ENCODE peak calls at places on chromosomes 5 and 9, in six cellular contexts. A is H9, J is mesendoderm, X is H1, B is neuronal stem cell, Y is mesenchymal stem cell. Q is an unnamed sample.

GRCh38 chr9:72102520-72102919 is 42.1 kb upstream of the C9orf57 start:
- DNase-seq in B (no peak), X (no peak), A (no peak), Y (no peak), J (no peak), Q (no peak)

GRCh38 chr5:150946351-150946905 is 41.6 kb upstream of the ZNF300 start:
- DNase-seq in X (no peak), Y (no peak), A (no peak), J (no peak), B (no peak), Q (peak)

GRCh38 chr9:108756746-108757490 is 98.9 kb downstream of the ACTL7B start:
- DNase-seq in X (no peak), J (peak), B (no peak), Y (no peak), A (no peak), Q (no peak)

GRCh38 chr5:124544366-124545055 is 201.9 kb downstream of the ZNF608 start:
- DNase-seq in Y (peak), A (no peak), X (no peak), B (no peak), J (peak), Q (peak)

GRCh38 chr5:54874337-54875021 is 110.9 kb downstream of the ESM1 start:
- DNase-seq in J (peak), A (no peak), X (no peak), B (no peak), Y (no peak), Q (peak)

GRCh38 chr9:120446681-120447080 is 133.3 kb downstream of the CDK5RAP2 start:
- DNase-seq in B (no peak), A (no peak), Y (no peak), X (no peak), J (peak), Q (peak)

GRCh38 chr5:150055707-150056443 is 30.5 kb downstream of the CSF1R start:
- DNase-seq in B (no peak), Y (no peak), X (no peak), J (no peak), A (no peak), Q (no peak)

GRCh38 chr9:7150153-7150890 is 392.5 kb downstream of the KDM4C start:
- DNase-seq in X (no peak), A (no peak), Y (no peak), J (no peak), B (no peak), Q (no peak)

GRCh38 chr5:159018855-159019254 is 80.9 kb downstream of the EBF1 start:
- DNase-seq in Y (peak), A (no peak), B (no peak), J (no peak), X (no peak), Q (no peak)

GRCh38 chr5:126965487-126965886 is 64.9 kb downstream of the MARCHF3 start:
- DNase-seq in Y (peak), X (no peak), J (no peak), A (no peak), B (no peak), Q (no peak)

GRCh38 chr5:176632777-176633176 is 2.3 kb downstream of the EIF4E1B start:
- DNase-seq in B (no peak), X (no peak), A (no peak), Y (no peak), J (no peak), Q (no peak)

GRCh38 chr9:77099388-77099787 is 77.9 kb upstream of the VPS13A start:
- DNase-seq in X (no peak), A (no peak), Y (no peak), J (no peak), B (no peak), Q (no peak)

GRCh38 chr9:83154821-83155220 is 91.9 kb upstream of the RASEF start:
- DNase-seq in A (no peak), Y (peak), B (no peak), J (no peak), X (no peak), Q (no peak)

GRCh38 chr5:135979510-135979909 is 24.7 kb upstream of the LECT2 start:
- DNase-seq in A (no peak), Y (peak), X (no peak), B (no peak), J (no peak), Q (peak)

GRCh38 chr9:86580688-86581087 is 226.5 kb upstream of the TUT7 start:
- DNase-seq in J (no peak), A (no peak), B (no peak), Y (no peak), X (no peak), Q (peak)

GRCh38 chr9:116276651-116277121 is 123.1 kb downstream of the PAPPA start:
- DNase-seq in Y (no peak), B (no peak), J (peak), X (no peak), A (no peak), Q (no peak)

GRCh38 chr5:36177715-36178556 is 26.0 kb downstream of the SKP2 start:
- DNase-seq in B (peak), A (no peak), J (no peak), Y (peak), X (no peak), Q (peak)

GRCh38 chr5:141522301-141522700 is 33.4 kb downstream of the PCDHGC5 start:
- DNase-seq in Y (peak), B (no peak), A (no peak), X (no peak), J (no peak), Q (no peak)

GRCh38 chr5:141525659-141526058 is 36.8 kb downstream of the PCDHGC5 start:
- DNase-seq in X (no peak), Y (no peak), B (no peak), J (no peak), A (no peak), Q (no peak)

GRCh38 chr5:141521244-141521781 is 32.4 kb downstream of the PCDHGC5 start:
- DNase-seq in Y (peak), B (peak), J (peak), X (no peak), A (no peak), Q (peak)

GRCh38 chr5:141523991-141524390 is 35.1 kb downstream of the PCDHGC5 start:
- DNase-seq in Y (no peak), J (no peak), B (no peak), A (no peak), X (no peak), Q (no peak)

GRCh38 chr5:141524604-141525597 is 36.0 kb downstream of the PCDHGC5 start:
- DNase-seq in B (peak), A (peak), X (peak), Y (peak), J (peak), Q (peak)
- H2BK5ac ChIP-seq in B (no peak), A (no peak), X (no peak), Y (peak), J (no peak), Q (peak)

DNA sequence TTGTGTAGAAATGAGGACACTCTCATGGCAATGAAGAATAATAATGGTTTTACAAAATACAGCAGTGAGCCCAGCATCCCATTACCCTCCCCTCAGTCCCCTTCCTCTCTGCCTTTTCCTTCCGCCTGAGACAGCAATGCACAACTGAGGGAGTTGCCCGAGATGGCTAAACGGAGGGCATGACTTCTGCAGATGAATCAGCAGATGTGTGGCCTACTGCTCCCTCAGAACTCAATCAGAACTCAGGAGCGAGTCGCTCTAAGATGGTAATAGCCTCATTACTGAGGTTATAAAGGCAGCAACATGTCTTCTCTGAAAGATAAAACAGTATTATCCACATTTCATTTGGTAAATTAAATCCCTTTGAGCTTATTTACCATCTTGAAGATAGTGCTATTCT is 326.6 kb downstream of the ENC1 start:
- DNase-seq in A (no peak), Y (no peak), J (no peak), X (no peak), B (no peak), Q (no peak)
- H3K4ac ChIP-seq in A (no peak), Y (no peak), J (no peak), X (no peak), B (no peak), Q (peak)

GRCh38 chr9:503881-504852 is 289.5 kb downstream of the DOCK8 start:
- DNase-seq in J (peak), X (peak), Y (peak), A (peak), B (peak), Q (peak)
- H2BK5ac ChIP-seq in J (no peak), X (peak), Y (no peak), A (no peak), B (peak), Q (no peak)

GRCh38 chr5:146962801-146963355 is 84.3 kb upstream of the PPP2R2B start:
- DNase-seq in X (no peak), A (no peak), Y (peak), J (no peak), B (no peak), Q (peak)
- H3K4ac ChIP-seq in X (no peak), A (no peak), Y (no peak), J (no peak), B (no peak), Q (no peak)

DNA sequence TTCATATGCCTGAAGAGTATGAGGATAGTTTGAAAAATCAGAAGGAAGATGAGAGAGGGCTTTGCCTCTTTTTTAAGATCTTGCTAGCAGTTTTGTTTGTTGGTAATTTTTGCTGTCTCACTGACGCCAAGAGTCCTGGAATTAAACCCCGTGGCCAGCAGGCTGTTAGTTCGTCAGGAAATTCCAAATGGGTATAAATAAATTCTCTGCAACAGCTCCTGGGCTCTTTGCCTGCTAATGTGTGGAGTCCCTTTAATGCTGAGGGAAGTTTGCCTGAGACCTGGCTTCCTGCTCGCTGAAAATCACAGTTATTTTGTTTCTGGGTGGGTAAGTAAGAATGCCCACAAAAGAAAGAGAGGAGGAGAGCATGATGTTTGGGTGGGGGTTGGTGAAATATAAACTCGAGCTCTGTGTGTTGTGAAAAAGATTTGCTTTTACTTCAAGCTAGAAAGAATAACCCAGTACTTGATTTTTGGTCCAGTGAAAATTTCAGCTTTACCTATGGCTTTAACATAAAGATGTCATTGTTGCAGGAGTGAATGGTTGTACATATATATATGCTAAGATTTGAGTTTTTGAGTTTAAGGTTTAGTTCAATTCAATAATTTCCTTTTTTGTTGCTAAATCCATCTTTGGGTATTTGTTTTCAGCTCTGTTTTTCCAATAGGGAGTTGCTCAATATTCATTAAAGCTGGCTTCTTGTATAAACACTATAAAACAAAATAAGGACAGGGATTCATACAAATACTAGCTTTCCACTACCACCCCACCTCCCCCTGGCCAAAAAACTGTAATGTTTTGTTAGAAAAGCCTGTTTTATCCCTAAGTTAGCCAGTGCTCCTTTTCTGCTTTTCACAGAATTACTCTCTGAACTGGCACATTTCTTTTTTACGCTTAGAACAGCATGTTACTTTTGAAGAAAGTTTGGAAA is 147.8 kb upstream of the DMRT1 start:
- DNase-seq in Y (peak), B (no peak), X (no peak), J (no peak), A (no peak), Q (peak)
- H2BK5ac ChIP-seq in Y (peak), B (no peak), X (no peak), J (no peak), A (no peak), Q (peak)

DNA sequence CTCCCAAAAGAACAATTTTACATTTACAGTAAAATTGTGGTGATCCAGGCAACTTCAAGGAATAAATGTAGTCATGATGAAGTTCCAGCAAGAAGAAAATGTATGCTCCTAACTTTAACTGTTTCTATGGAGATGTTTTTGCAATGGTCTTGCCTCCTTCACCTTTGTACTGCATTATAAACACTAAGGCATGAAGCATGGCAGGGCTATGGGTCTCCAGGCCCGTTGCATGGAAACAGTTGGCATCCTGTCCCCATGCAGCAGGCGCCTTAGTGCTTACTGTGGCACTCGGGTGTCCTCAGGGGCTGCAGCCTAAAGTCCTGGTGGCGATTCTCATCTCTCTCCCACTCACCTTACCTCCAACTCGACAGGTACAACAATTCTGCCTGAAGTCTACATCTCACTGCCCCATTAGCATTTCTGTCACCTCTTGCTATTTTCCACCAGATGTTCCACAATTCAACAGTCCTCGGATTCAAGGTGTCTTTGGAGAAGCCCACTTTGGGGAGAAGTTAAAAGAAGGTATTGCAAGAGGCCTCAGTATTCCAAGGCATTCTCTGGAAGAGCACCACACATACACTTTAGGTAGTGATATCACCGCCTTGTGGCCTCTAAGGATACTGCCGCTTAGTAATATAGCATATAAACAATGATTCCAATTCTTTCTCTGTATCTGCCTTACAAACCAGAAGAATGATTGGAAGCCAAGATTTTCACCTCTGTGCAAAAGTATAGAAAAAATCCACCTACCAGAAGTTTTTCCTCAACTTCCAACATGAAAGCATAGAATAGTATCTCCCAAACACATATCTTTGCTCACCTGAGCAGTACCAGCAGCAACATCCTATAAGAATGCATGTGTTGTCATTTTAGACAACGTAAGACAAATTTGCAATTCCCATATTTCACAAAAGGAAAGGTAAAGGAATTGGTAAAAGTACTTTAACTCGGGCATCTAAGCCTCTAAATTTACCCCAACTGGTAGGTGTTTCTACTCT is 5.1 kb downstream of the LIFR start:
- DNase-seq in B (no peak), Y (peak), J (peak), X (no peak), A (no peak), Q (peak)
- H3K4ac ChIP-seq in B (no peak), Y (peak), J (no peak), X (no peak), A (no peak), Q (no peak)

GRCh38 chr9:112752334-112753110 is 2.0 kb downstream of the SNX30 start:
- DNase-seq in A (no peak), B (no peak), J (no peak), Y (no peak), X (no peak), Q (no peak)

GRCh38 chr9:112751059-112751795 is 667 bp downstream of the SNX30 start:
- DNase-seq in X (peak), A (peak), J (peak), B (peak), Y (peak), Q (peak)

GRCh38 chr9:112750767-112751058 is 153 bp downstream of the SNX30 start:
- DNase-seq in A (no peak), Y (no peak), X (no peak), B (no peak), J (no peak), Q (no peak)

GRCh38 chr9:112748041-112748440 is 2.5 kb upstream of the SNX30 start:
- DNase-seq in X (no peak), A (no peak), B (no peak), J (no peak), Y (no peak), Q (no peak)

GRCh38 chr9:112750111-112750766 is at the start of gene SNX30:
- DNase-seq in Y (peak), J (peak), X (peak), A (peak), B (peak), Q (peak)
- H2BK5ac ChIP-seq in Y (no peak), J (peak), X (peak), A (no peak), B (peak), Q (peak)

DNA sequence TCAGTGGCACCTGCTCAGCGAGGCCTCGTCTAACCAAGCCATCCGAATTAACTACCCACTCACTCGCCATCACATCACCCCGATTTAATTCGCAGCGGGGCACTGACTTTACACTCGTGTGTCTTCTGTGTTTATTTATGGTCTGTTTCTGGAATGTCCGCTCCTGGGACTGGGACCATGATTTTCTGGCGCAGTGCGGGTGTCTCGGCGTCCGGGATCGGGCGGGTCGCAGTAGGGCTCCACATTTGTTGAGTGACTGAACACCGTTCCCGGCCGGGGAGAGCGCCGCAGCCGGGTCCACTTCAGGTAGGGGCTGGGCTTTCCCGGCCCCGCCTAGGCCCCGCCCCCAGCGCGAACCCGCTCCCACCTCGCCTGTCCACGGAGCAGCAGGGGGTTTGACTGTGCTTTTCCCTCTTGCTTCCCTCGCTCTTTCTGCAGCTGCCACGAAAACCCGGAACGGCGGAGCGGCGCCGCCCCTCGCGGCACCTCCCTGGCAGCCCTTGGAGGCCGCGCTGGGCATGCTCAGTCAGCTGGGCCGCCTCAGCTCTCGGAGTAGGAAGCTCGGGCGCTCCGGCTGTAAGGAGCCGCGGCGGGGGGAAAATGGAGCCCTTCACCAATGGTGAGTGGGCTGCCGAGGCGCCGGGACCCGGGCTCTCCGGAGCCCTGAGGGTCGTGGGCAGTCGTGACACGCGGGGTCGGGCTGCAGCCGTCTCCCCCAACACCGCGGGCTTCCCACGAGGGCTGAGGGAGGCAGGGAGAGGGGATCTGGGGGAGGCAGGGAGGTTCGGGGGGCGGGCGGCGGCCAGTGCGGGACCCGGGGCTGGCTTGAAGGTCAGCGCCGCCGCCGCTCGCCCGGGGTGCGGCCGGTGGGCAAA is at the start of gene LNPEP:
- DNase-seq in J (peak), X (peak), B (peak), A (peak), Y (peak), Q (peak)
- H3K4ac ChIP-seq in J (no peak), X (no peak), B (no peak), A (no peak), Y (peak), Q (peak)

DNA sequence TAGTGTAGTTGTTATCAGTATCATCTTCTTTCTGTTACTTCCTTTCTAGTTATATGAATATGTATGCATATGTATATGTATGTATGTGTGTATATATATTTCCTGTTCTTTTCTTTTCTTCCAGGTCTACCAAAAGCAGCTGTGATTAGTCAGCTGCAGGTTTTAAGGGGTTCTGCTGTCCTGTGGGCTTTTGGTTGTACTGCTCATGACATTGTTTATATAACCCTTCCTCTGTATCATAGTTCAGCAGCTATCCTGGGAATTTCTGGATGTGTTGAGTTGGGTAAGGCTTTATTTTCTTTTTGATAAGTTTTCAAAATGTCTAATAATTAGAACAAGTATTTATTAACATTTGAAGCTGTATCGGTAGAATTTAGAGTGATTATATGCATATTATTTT is 23.2 kb downstream of the SLC27A6 start:
- DNase-seq in A (no peak), J (no peak), B (no peak), Y (peak), X (no peak), Q (no peak)
- H2BK5ac ChIP-seq in A (no peak), J (no peak), B (no peak), Y (no peak), X (no peak), Q (no peak)

Q was measured in IMR-90.